ENCODE peak calls at places on chromosomes 1 and 21, in four cellular contexts. D is natural killer cell, V is hepatocyte, O is RWPE1. P is an unnamed sample.
A peak's percentile ranks its signal among the peaks of the same experiment; 100 is the strongest.

GRCh38 chr21:39775816-39776215 is 30.8 kb downstream of the IGSF5 start:
- DNase-seq in D (no peak), V (no peak), O (no peak), P (no peak)

GRCh38 chr1:207026177-207026576 is 6.4 kb downstream of the C1orf116 start:
- DNase-seq in D (no peak), V (no peak), O (no peak), P (no peak)

GRCh38 chr1:50955116-50955515 is 5.0 kb downstream of the FAF1 start:
- DNase-seq in D (no peak), V (no peak), O (no peak), P (no peak)

GRCh38 chr1:19229229-19229628 is 19.2 kb upstream of the UBR4 start:
- DNase-seq in D (no peak), V (no peak), O (no peak), P (no peak)

GRCh38 chr21:24861471-24861870 is 745.8 kb downstream of the MRPL39 start:
- DNase-seq in D (no peak), V (no peak), O (no peak), P (no peak)

GRCh38 chr1:228141082-228141870 is 1.2 kb downstream of the GUK1 start:
- DNase-seq in D (no peak), V (peak; percentile 19), O (peak; percentile 55), P (peak; percentile 45)

GRCh38 chr21:31509108-31510017 is 150.1 kb upstream of the SOD1 start:
- DNase-seq in D (peak; percentile 22), V (peak; percentile 57), O (peak; percentile 81), P (peak; percentile 66)

GRCh38 chr1:115227683-115228082 is 110.4 kb downstream of the NGF start:
- DNase-seq in D (no peak), V (no peak), O (no peak), P (no peak)

GRCh38 chr1:65830306-65830705 is 37.6 kb downstream of the PDE4B start:
- DNase-seq in D (no peak), V (no peak), O (no peak), P (no peak)

GRCh38 chr1:204255966-204256365 is 42.2 kb upstream of the GOLT1A start:
- DNase-seq in D (no peak), V (no peak), O (no peak), P (no peak)

GRCh38 chr1:86382878-86383277 is 13.2 kb downstream of the ODF2L start:
- DNase-seq in D (no peak), V (no peak), O (no peak), P (no peak)

GRCh38 chr1:204859885-204860284 is 10.8 kb upstream of the NFASC start:
- DNase-seq in D (no peak), V (peak; percentile 53), O (no peak), P (no peak)

GRCh38 chr1:150221552-150221951 is 14.4 kb downstream of the ANP32E start:
- DNase-seq in D (no peak), V (peak; percentile 22), O (peak; percentile 10), P (peak; percentile 13)

GRCh38 chr1:187999973-188000372 is 1171.2 kb downstream of the PLA2G4A start:
- DNase-seq in D (no peak), V (peak; percentile 10), O (peak; percentile 10), P (no peak)

GRCh38 chr1:112706505-112707216 is at the start of gene RHOC:
- DNase-seq in D (peak; percentile 59), V (peak; percentile 93), O (peak; percentile 80), P (peak; percentile 74)

GRCh38 chr21:42542596-42542995 is 28.9 kb downstream of the SLC37A1 start:
- DNase-seq in D (no peak), V (no peak), O (no peak), P (no peak)

GRCh38 chr1:56645663-56646330 is 683 bp downstream of the PRKAA2 start:
- DNase-seq in D (no peak), V (no peak), O (peak; percentile 15), P (no peak)

GRCh38 chr21:38869946-38870345 is 64.2 kb downstream of the ETS2 start:
- DNase-seq in D (no peak), V (peak; percentile 17), O (no peak), P (no peak)

GRCh38 chr1:10074855-10075418 is 42.2 kb downstream of the UBE4B start:
- DNase-seq in D (no peak), V (no peak), O (no peak), P (no peak)

GRCh38 chr1:218171302-218171893 is 113.7 kb upstream of the RRP15 start:
- DNase-seq in D (no peak), V (peak; percentile 39), O (peak; percentile 19), P (no peak)

GRCh38 chr1:225747566-225747965 is 30.1 kb upstream of the SRP9 start:
- DNase-seq in D (no peak), V (peak; percentile 25), O (no peak), P (peak; percentile 61)

GRCh38 chr1:15756143-15757015 is 2.2 kb upstream of the FBLIM1 start:
- DNase-seq in D (no peak), V (no peak), O (peak; percentile 37), P (peak; percentile 69)

GRCh38 chr1:64171797-64172281 is 31.6 kb upstream of the UBE2U start:
- DNase-seq in D (no peak), V (peak; percentile 45), O (peak; percentile 26), P (peak; percentile 39)

GRCh38 chr1:151047925-151048644 is 534 bp downstream of the C1orf56 start:
- DNase-seq in D (peak; percentile 54), V (peak; percentile 83), O (peak; percentile 48), P (peak; percentile 79)

GRCh38 chr1:117501275-117501674 is 104.6 kb upstream of the TENT5C start:
- DNase-seq in D (no peak), V (no peak), O (no peak), P (no peak)

GRCh38 chr1:5997316-5997715 is 5.1 kb upstream of the NPHP4 start:
- DNase-seq in D (no peak), V (no peak), O (no peak), P (no peak)

GRCh38 chr1:209652121-209652742 is at the start of gene LAMB3:
- DNase-seq in D (no peak), V (peak; percentile 73), O (peak; percentile 95), P (peak; percentile 95)

GRCh38 chr1:235139315-235139714 is 10.7 kb upstream of the TOMM20 start:
- DNase-seq in D (no peak), V (no peak), O (no peak), P (no peak)

GRCh38 chr1:44655609-44656008 is 18.7 kb downstream of the TMEM53 start:
- DNase-seq in D (no peak), V (no peak), O (no peak), P (peak; percentile 59)

GRCh38 chr1:33378976-33379375 is 51.9 kb downstream of the PHC2 start:
- DNase-seq in D (no peak), V (no peak), O (no peak), P (no peak)

GRCh38 chr1:235710665-235711064 is 61.1 kb upstream of the GNG4 start:
- DNase-seq in D (no peak), V (no peak), O (no peak), P (no peak)

GRCh38 chr1:230632273-230632873 is 9.9 kb upstream of the COG2 start:
- DNase-seq in D (no peak), V (peak; percentile 60), O (peak; percentile 37), P (peak; percentile 54)

GRCh38 chr1:207579436-207579799 is 65.5 kb upstream of the CR1L start:
- DNase-seq in D (peak; percentile 19), V (peak; percentile 73), O (peak; percentile 45), P (peak; percentile 77)

GRCh38 chr1:20739225-20739624 is 6.7 kb upstream of the SH2D5 start:
- DNase-seq in D (no peak), V (no peak), O (peak; percentile 34), P (no peak)

GRCh38 chr1:77514871-77515776 is 167.3 kb downstream of the ZZZ3 start:
- DNase-seq in D (no peak), V (no peak), O (no peak), P (no peak)

GRCh38 chr1:117794073-117794472 is 135.3 kb downstream of the GDAP2 start:
- DNase-seq in D (no peak), V (no peak), O (no peak), P (no peak)

GRCh38 chr21:41294548-41295231 is 21.9 kb upstream of the FAM3B start:
- DNase-seq in D (no peak), V (no peak), O (no peak), P (no peak)

GRCh38 chr1:32876341-32877210 is 5.9 kb upstream of the FNDC5 start:
- DNase-seq in D (peak; percentile 45), V (peak; percentile 46), O (peak; percentile 55), P (peak; percentile 73)

GRCh38 chr1:46334030-46334384 is 6.6 kb upstream of the NSUN4 start:
- DNase-seq in D (no peak), V (no peak), O (no peak), P (no peak)

GRCh38 chr1:46333300-46334029 is 7.1 kb upstream of the NSUN4 start:
- DNase-seq in D (no peak), V (peak; percentile 45), O (peak; percentile 34), P (peak; percentile 51)
- TF ChIP-seq CTCF in D (no peak), V (peak; percentile 42), O (no peak), P (no peak)

GRCh38 chr1:54872041-54872342 is 15.0 kb downstream of the DHCR24 start:
- DNase-seq in D (no peak), V (no peak), O (no peak), P (no peak)
- TF ChIP-seq CTCF in D (no peak), V (peak; percentile 8), O (no peak), P (no peak)

GRCh38 chr1:95793893-95794292 is 559.9 kb downstream of the RWDD3 start:
- DNase-seq in D (no peak), V (peak; percentile 11), O (no peak), P (peak; percentile 9)
- TF ChIP-seq CTCF in D (no peak), V (peak; percentile 30), O (no peak), P (no peak)

DNA sequence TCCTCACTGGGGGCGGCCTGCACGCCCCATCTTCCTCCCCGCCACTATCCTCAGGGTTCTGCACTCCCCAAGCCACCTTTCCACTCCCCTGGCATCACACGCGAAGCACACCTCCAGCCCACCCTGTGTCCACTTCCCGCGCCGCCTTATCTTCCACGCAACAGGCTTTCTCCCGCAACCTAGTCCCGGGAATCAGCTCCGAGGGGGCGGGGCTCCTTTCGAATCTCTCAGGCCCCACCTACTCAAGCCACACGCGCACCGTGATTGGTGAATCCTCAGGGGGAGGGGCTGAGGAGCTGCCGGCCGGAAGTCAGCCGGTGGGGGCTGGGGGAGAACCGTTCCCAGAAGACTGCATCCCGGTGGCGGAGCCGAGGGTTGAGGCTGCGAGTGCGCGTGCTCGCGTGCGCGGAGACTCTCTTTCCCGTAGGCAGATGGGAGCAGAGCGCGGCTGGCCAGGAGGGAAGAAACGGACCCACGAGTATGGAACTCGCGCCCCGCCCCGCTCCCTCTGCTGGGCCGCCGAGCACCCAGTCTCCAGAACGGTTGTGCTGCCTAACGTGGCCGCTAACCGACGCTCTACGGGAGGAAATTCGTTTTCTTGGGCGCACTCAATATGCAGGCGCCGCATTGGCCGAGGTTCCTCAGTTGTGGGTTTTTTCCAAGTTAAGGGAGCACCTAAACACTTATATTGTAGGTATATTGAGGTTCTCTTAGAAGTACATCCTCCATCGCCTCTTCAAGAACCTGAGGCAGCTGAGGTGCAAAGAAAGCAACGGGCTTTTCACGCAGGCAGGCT is at the start of gene PSRC1:
- DNase-seq in D (peak; percentile 93), V (peak; percentile 98), O (peak; percentile 98), P (peak; percentile 94)
- TF ChIP-seq CTCF in D (peak; percentile 65), V (peak; percentile 54), O (peak; percentile 33), P (no peak)

P was measured in Calu3.